ENCODE peak calls at places on chromosomes 11 and 22, in four cellular contexts. One of them, this sample, is unnamed.

GRCh38 chr22:23403720-23404688 is 176.1 kb downstream of the IGLL1 start:
- DNase-seq in CD14-positive monocyte: no peak
- DNase-seq in A549: no peak
- DNase-seq in BE2C: no peak
- DNase-seq in this sample: no peak

GRCh38 chr22:27295071-27295470 is 506.5 kb downstream of the MN1 start:
- DNase-seq in CD14-positive monocyte: no peak
- DNase-seq in A549: no peak
- DNase-seq in BE2C: no peak
- DNase-seq in this sample: no peak

GRCh38 chr22:30731658-30732057 is 37.0 kb downstream of the OSBP2 start:
- DNase-seq in CD14-positive monocyte: no peak
- DNase-seq in A549: no peak
- DNase-seq in BE2C: no peak
- DNase-seq in this sample: no peak

GRCh38 chr11:11788067-11788710 is 53.6 kb upstream of the USP47 start:
- DNase-seq in CD14-positive monocyte: no peak
- DNase-seq in A549: no peak
- DNase-seq in BE2C: no peak
- DNase-seq in this sample: no peak

GRCh38 chr22:38872831-38873248 is 824 bp upstream of the CBX6 start:
- DNase-seq in CD14-positive monocyte: no peak
- DNase-seq in A549: peak
- DNase-seq in BE2C: peak
- DNase-seq in this sample: peak

GRCh38 chr11:118857385-118857784 is 26.3 kb upstream of the CXCR5 start:
- DNase-seq in CD14-positive monocyte: no peak
- DNase-seq in A549: no peak
- DNase-seq in BE2C: no peak
- DNase-seq in this sample: no peak

GRCh38 chr11:121566279-121567168 is 113.8 kb upstream of the SORL1-AS1 start:
- DNase-seq in CD14-positive monocyte: no peak
- DNase-seq in A549: no peak
- DNase-seq in BE2C: no peak
- DNase-seq in this sample: no peak

GRCh38 chr11:78630561-78631303 is 56.1 kb upstream of the NARS2 start:
- DNase-seq in CD14-positive monocyte: no peak
- DNase-seq in A549: no peak
- DNase-seq in BE2C: no peak
- DNase-seq in this sample: no peak

GRCh38 chr22:47291565-47292495 is 529.4 kb downstream of the TBC1D22A start:
- DNase-seq in CD14-positive monocyte: peak
- DNase-seq in A549: no peak
- DNase-seq in BE2C: no peak
- DNase-seq in this sample: no peak

GRCh38 chr22:29003975-29004646 is 57.5 kb downstream of the C22orf31 start:
- DNase-seq in CD14-positive monocyte: no peak
- DNase-seq in A549: no peak
- DNase-seq in BE2C: peak
- DNase-seq in this sample: peak

DNA sequence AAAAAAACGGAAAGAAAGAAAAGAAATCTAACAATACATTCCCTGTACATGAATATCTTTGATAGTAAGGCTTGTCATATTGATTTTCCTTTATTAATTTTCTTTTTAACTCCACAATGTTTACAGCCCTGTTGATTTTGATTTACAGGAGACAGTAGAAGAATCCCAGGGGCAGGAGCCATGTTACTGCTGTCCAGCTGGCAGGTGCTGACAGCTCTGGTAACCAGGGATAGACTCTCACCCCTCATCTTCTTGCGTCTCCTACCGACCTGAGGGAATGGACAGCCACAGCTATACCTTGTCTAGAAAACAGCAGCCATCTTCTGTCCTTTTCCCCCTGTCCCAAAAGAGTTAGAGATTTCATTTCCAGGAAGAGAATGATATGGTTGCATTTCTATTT is 37.4 kb downstream of the PRDM10 start:
- DNase-seq in CD14-positive monocyte: no peak
- DNase-seq in A549: no peak
- DNase-seq in BE2C: no peak
- DNase-seq in this sample: no peak
- TF ChIP-seq CTCF in CD14-positive monocyte: no peak
- TF ChIP-seq CTCF in A549: no peak
- TF ChIP-seq CTCF in BE2C: no peak
- TF ChIP-seq CTCF in this sample: no peak

GRCh38 chr11:22625448-22626287 is at the start of gene FANCF:
- DNase-seq in CD14-positive monocyte: peak
- DNase-seq in A549: peak
- DNase-seq in BE2C: peak
- DNase-seq in this sample: peak
- TF ChIP-seq CTCF in CD14-positive monocyte: no peak
- TF ChIP-seq CTCF in A549: no peak
- TF ChIP-seq CTCF in BE2C: no peak
- TF ChIP-seq CTCF in this sample: no peak

GRCh38 chr11:9138612-9139579 is 47.5 kb upstream of the SCUBE2 start:
- DNase-seq in CD14-positive monocyte: no peak
- DNase-seq in A549: peak
- DNase-seq in BE2C: no peak
- DNase-seq in this sample: no peak

GRCh38 chr11:9142732-9143131 is 51.3 kb upstream of the SCUBE2 start:
- DNase-seq in CD14-positive monocyte: no peak
- DNase-seq in A549: no peak
- DNase-seq in BE2C: no peak
- DNase-seq in this sample: no peak

GRCh38 chr11:9138133-9138453 is 46.7 kb upstream of the SCUBE2 start:
- DNase-seq in CD14-positive monocyte: no peak
- DNase-seq in A549: no peak
- DNase-seq in BE2C: no peak
- DNase-seq in this sample: no peak

GRCh38 chr11:9137293-9138132 is 46.1 kb upstream of the SCUBE2 start:
- DNase-seq in CD14-positive monocyte: peak
- DNase-seq in A549: peak
- DNase-seq in BE2C: peak
- DNase-seq in this sample: peak

DNA sequence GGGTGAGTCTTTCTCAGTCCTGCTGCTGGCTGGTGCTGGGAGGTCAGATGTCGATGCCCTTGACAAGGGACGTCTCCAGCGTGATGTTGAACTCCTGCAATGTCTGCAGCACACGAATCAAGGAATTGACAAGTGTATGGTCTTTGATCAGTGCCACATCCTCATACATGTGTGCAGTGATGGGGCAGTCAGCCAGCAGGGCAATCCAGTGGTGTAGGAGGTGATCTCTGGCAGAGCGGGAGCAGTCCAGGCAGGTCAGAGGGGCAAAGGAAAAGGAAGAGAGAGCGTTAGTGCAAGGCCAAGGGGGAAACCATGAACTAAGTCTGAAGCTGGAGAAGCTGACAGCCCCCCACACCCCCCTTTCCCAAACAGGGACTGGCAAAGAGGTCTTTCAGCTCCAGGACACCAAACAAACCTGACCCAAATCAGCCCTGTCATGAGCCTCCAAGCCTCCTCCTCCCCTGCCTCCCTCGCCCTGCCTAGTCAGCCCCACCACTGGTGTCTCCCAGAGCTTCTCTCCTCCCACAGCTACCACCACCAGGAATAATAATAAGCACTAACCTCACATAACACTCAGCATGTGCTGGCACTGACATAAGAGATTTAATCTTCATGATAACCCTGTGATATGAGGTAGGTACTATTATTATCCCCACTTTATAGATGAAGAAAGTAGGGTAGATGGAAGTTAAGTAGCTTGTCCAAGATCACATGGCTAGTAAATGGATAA is 48.4 kb upstream of the SCUBE2 start:
- DNase-seq in CD14-positive monocyte: no peak
- DNase-seq in A549: no peak
- DNase-seq in BE2C: no peak
- DNase-seq in this sample: no peak
- TF ChIP-seq CTCF in CD14-positive monocyte: no peak
- TF ChIP-seq CTCF in A549: no peak
- TF ChIP-seq CTCF in BE2C: no peak
- TF ChIP-seq CTCF in this sample: no peak

GRCh38 chr22:45969801-45970464 is 7.0 kb downstream of the WNT7B start:
- DNase-seq in CD14-positive monocyte: no peak
- DNase-seq in A549: no peak
- DNase-seq in BE2C: no peak
- DNase-seq in this sample: no peak

GRCh38 chr22:45972091-45972867 is 4.7 kb downstream of the WNT7B start:
- DNase-seq in CD14-positive monocyte: no peak
- DNase-seq in A549: no peak
- DNase-seq in BE2C: no peak
- DNase-seq in this sample: peak

GRCh38 chr22:45972868-45973212 is 4.1 kb downstream of the WNT7B start:
- DNase-seq in CD14-positive monocyte: no peak
- DNase-seq in A549: no peak
- DNase-seq in BE2C: no peak
- DNase-seq in this sample: no peak

GRCh38 chr22:45970709-45971388 is 6.1 kb downstream of the WNT7B start:
- DNase-seq in CD14-positive monocyte: no peak
- DNase-seq in A549: no peak
- DNase-seq in BE2C: no peak
- DNase-seq in this sample: peak

DNA sequence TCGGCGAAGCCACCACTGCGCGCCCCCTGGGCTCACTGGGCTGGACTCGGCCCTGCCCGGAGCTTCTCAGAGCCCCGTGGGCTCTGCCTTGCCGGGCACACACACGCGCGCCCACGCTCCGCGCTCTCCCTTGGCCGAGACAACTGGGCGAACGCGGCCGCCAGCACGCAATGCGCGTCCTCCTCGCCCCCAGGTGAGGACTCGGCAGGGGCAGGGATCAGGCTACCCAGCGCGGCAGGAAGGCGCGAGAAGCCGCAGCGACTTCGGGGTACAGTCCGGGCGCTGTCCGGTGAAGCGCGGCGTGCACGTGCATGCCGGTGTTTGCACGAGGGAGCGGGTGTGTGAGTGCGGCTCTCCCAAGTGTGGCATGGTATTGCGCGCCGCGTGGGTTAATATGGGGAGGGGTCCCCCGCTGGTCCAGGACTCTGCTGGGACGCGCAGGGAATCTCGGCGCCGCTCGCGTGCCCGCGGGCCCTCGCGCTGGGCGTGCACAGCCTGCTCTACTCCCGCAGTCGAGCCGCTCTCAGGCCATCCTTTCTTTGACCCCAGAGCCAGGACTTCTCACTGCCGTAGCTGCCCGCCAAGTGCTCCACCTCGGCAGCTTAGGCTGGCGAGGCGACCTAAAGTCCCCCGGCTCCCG is 5.5 kb downstream of the WNT7B start:
- DNase-seq in CD14-positive monocyte: no peak
- DNase-seq in A549: no peak
- DNase-seq in BE2C: no peak
- DNase-seq in this sample: no peak
- TF ChIP-seq CTCF in CD14-positive monocyte: no peak
- TF ChIP-seq CTCF in A549: no peak
- TF ChIP-seq CTCF in BE2C: no peak
- TF ChIP-seq CTCF in this sample: no peak

This sample was measured in nephron progenitor cell.